ENCODE peak calls at places on chromosomes 6 and 20, in ten cellular contexts. C is activated T-cell treated with anti-CD3 and anti-CD28 coated beads for 4 hours; N is hippocampal formation; S is mesenchymal stem cell; F is effector CD4-positive, alpha-beta T cell; X is myocyte; T is NCI-H460; K is dorsolateral prefrontal cortex; Q is stimulated activated CD4-positive, alpha-beta T cell treated with anti-CD3 and anti-CD28 coated beads, Interleukin-12 subunit alpha, Interleukin-12 subunit beta, amount 100 ng/mL, for 48 hours; H is retinal pigment epithelial cell. L is an unnamed sample.

GRCh38 chr6:154510144-154510905 is at the start of gene CNKSR3:
- DNase-seq in C (no peak), N (peak; percentile 78), S (peak; percentile 95), F (no peak), X (peak; percentile 97), T (peak; percentile 75), K (peak; percentile 71), Q (peak; percentile 26), H (peak; percentile 73), L (peak; percentile 95)

GRCh38 chr6:32862725-32863124 is 8.7 kb downstream of the PSMB9 start:
- DNase-seq in C (no peak), N (no peak), S (no peak), F (no peak), X (no peak), T (no peak), K (no peak), Q (no peak), H (no peak), L (no peak)

GRCh38 chr6:44388876-44389275 is 1.4 kb downstream of the CDC5L start:
- DNase-seq in C (no peak), N (no peak), S (no peak), F (no peak), X (no peak), T (no peak), K (no peak), Q (no peak), H (no peak), L (no peak)

GRCh38 chr6:167091149-167092107 is 31.5 kb upstream of the CCR6 start:
- DNase-seq in C (no peak), N (no peak), S (no peak), F (no peak), X (no peak), T (no peak), K (no peak), Q (no peak), H (no peak), L (no peak)

GRCh38 chr6:157966990-157967389 is 14.7 kb upstream of the SYNJ2 start:
- DNase-seq in C (no peak), N (no peak), S (no peak), F (no peak), X (no peak), T (no peak), K (no peak), Q (no peak), H (no peak), L (no peak)

GRCh38 chr20:4272225-4272624 is 256.9 kb upstream of the RNF24 start:
- DNase-seq in C (no peak), N (no peak), S (no peak), F (no peak), X (peak; percentile 3), T (no peak), K (no peak), Q (no peak), H (no peak), L (no peak)

GRCh38 chr6:1325471-1326309 is 13.8 kb downstream of the FOXQ1 start:
- DNase-seq in C (no peak), N (no peak), S (peak; percentile 33), F (no peak), X (no peak), T (peak; percentile 89), K (no peak), Q (no peak), H (no peak), L (peak; percentile 85)

GRCh38 chr20:22371843-22372242 is 212.5 kb downstream of the FOXA2 start:
- DNase-seq in C (no peak), N (no peak), S (no peak), F (no peak), X (no peak), T (no peak), K (no peak), Q (no peak), H (no peak), L (no peak)

GRCh38 chr20:63747622-63748355 is 8.2 kb downstream of the SLC2A4RG start:
- DNase-seq in C (no peak), N (no peak), S (no peak), F (no peak), X (no peak), T (no peak), K (no peak), Q (no peak), H (no peak), L (no peak)

GRCh38 chr20:10672579-10673127 is 1.1 kb downstream of the JAG1 start:
- DNase-seq in C (no peak), N (peak; percentile 40), S (peak; percentile 84), F (peak; percentile 4), X (peak; percentile 51), T (peak; percentile 23), K (peak; percentile 19), Q (peak; percentile 27), H (no peak), L (peak; percentile 69)

GRCh38 chr20:52200870-52201269 is 9.3 kb upstream of the ZFP64 start:
- DNase-seq in C (no peak), N (no peak), S (no peak), F (no peak), X (no peak), T (no peak), K (no peak), Q (no peak), H (no peak), L (no peak)

GRCh38 chr6:131182991-131183425 is 47.7 kb downstream of the AKAP7 start:
- DNase-seq in C (no peak), N (no peak), S (peak; percentile 69), F (peak; percentile 14), X (peak; percentile 41), T (peak; percentile 6), K (no peak), Q (no peak), H (no peak), L (no peak)

GRCh38 chr6:166679566-166679965 is 52.5 kb upstream of the RPS6KA2 start:
- DNase-seq in C (no peak), N (no peak), S (no peak), F (no peak), X (no peak), T (no peak), K (no peak), Q (no peak), H (no peak), L (no peak)